ENCODE peak calls at places on chromosomes 3 and 15, in four cellular contexts. G is CD4-positive, CD25-positive, alpha-beta regulatory T cell; T is mesendoderm; A is lower lobe of right lung. M is an unnamed sample. For H3K4me1 and H3K27me3, the result is how much of the 10 kb centered on the place peaks cover.

GRCh38 chr3:107063351-107063750 is 313.9 kb upstream of the CCDC54 start:
- DNase-seq in G (no peak), T (peak), A (no peak), M (no peak)

GRCh38 chr3:48648188-48648850 is 13.1 kb upstream of the SLC26A6 start:
- DNase-seq in G (no peak), T (no peak), A (no peak), M (no peak)

GRCh38 chr3:4740397-4741105 is 238.7 kb upstream of the BHLHE40 start:
- DNase-seq in G (no peak), T (no peak), A (no peak), M (no peak)

GRCh38 chr3:172606021-172606420 is 82.8 kb upstream of the TNFSF10 start:
- DNase-seq in G (no peak), T (no peak), A (no peak), M (no peak)

GRCh38 chr15:101570238-101570637 is 80.7 kb upstream of the PCSK6 start:
- DNase-seq in G (no peak), T (no peak), A (no peak), M (no peak)

GRCh38 chr3:139448104-139448503 is 28.2 kb downstream of the RBP2 start:
- DNase-seq in G (no peak), T (no peak), A (no peak), M (no peak)

GRCh38 chr3:139493826-139494385 is 17.6 kb upstream of the RBP2 start:
- DNase-seq in G (no peak), T (no peak), A (no peak), M (no peak)

GRCh38 chr15:67067161-67067853 is 1.9 kb downstream of the SMAD3 start:
- DNase-seq in G (no peak), T (peak), A (no peak), M (no peak)

GRCh38 chr3:174821477-174821876 is 37.7 kb upstream of the NAALADL2 start:
- DNase-seq in G (no peak), T (peak), A (no peak), M (no peak)

GRCh38 chr3:72593881-72594397 is 254.3 kb downstream of the SHQ1 start:
- DNase-seq in G (no peak), T (no peak), A (no peak), M (no peak)

GRCh38 chr3:77313843-77314242 is 273.9 kb downstream of the ROBO2 start:
- DNase-seq in G (no peak), T (no peak), A (no peak), M (no peak)

GRCh38 chr3:29919551-29919950 is 638.7 kb downstream of the RBMS3 start:
- DNase-seq in G (no peak), T (peak), A (no peak), M (no peak)

GRCh38 chr3:46440531-46441294 is 24.0 kb downstream of the LTF start:
- DNase-seq in G (no peak), T (peak), A (no peak), M (peak)

GRCh38 chr15:45921376-45921775 is 286.5 kb downstream of the SQOR start:
- DNase-seq in G (no peak), T (peak), A (no peak), M (no peak)

GRCh38 chr3:105829229-105829628 is 39.6 kb downstream of the CBLB start:
- DNase-seq in G (no peak), T (no peak), A (no peak), M (no peak)

GRCh38 chr3:13492048-13492447 is 11.9 kb downstream of the HDAC11 start:
- DNase-seq in G (no peak), T (no peak), A (peak), M (no peak)

GRCh38 chr3:49469037-49469875 is 811 bp upstream of the DAG1 start:
- DNase-seq in G (no peak), T (peak), A (peak), M (no peak)

GRCh38 chr15:41695750-41696436 is 35.7 kb downstream of the MGA start:
- DNase-seq in G (peak), T (peak), A (no peak), M (peak)

GRCh38 chr3:69815959-69816358 is 76.7 kb downstream of the MITF start:
- DNase-seq in G (no peak), T (no peak), A (no peak), M (no peak)

GRCh38 chr15:29873942-29874341 is 51.7 kb upstream of the TJP1 start:
- DNase-seq in G (no peak), T (no peak), A (no peak), M (no peak)

GRCh38 chr3:38157562-38157961 is 7.8 kb upstream of the OXSR1 start:
- DNase-seq in G (no peak), T (no peak), A (no peak), M (no peak)

GRCh38 chr15:99439524-99439835 is 126.3 kb upstream of the MEF2A start:
- DNase-seq in G (no peak), T (no peak), A (no peak), M (no peak)

GRCh38 chr15:35725353-35725752 is 179.4 kb upstream of the DPH6 start:
- DNase-seq in G (no peak), T (no peak), A (no peak), M (no peak)

GRCh38 chr3:122468896-122469533 is 45.7 kb downstream of the KPNA1 start:
- DNase-seq in G (no peak), T (peak), A (no peak), M (no peak)

GRCh38 chr3:9327578-9327977 is 35.3 kb upstream of the THUMPD3 start:
- DNase-seq in G (no peak), T (no peak), A (no peak), M (no peak)

GRCh38 chr3:188819939-188820338 is 351.8 kb upstream of the TPRG1 start:
- DNase-seq in G (no peak), T (no peak), A (no peak), M (no peak)

GRCh38 chr3:36815375-36815774 is 51.0 kb upstream of the DCLK3 start:
- DNase-seq in G (no peak), T (no peak), A (no peak), M (no peak)

GRCh38 chr3:59654120-59654952 is 604.5 kb upstream of the CFAP20DC start:
- DNase-seq in G (no peak), T (no peak), A (peak), M (no peak)

GRCh38 chr15:62568702-62569101 is 403.6 kb upstream of the C2CD4B start:
- DNase-seq in G (no peak), T (no peak), A (no peak), M (no peak)

GRCh38 chr3:64939747-64940450 is 252.1 kb upstream of the ADAMTS9 start:
- DNase-seq in G (no peak), T (no peak), A (no peak), M (no peak)

GRCh38 chr15:37743826-37744225 is 190.6 kb upstream of the TMCO5A start:
- DNase-seq in G (no peak), T (no peak), A (no peak), M (no peak)

GRCh38 chr3:20288050-20288449 is 102.0 kb upstream of the SGO1 start:
- DNase-seq in G (no peak), T (peak), A (no peak), M (no peak)

GRCh38 chr15:40479024-40479423 is 8.2 kb downstream of the CHST14 start:
- DNase-seq in G (no peak), T (no peak), A (no peak), M (no peak)

GRCh38 chr15:98900382-98900781 is 107.2 kb downstream of the PGPEP1L start:
- DNase-seq in G (no peak), T (peak), A (no peak), M (no peak)

GRCh38 chr15:79091204-79091867 is 756 bp upstream of the RASGRF1 start:
- DNase-seq in G (no peak), T (peak), A (no peak), M (no peak)
- H3K4me3 ChIP-seq in G (no peak), T (no peak), A (peak), M (no peak)

GRCh38 chr3:43317461-43318316 is 31.3 kb downstream of the SNRK start:
- DNase-seq in G (no peak), T (peak), A (no peak), M (no peak)
- H3K4me1 ChIP-seq in G (under half), T (under half), A (half or more), M (half or more)

GRCh38 chr15:77830041-77830440 is 197.3 kb upstream of the LINGO1 start:
- DNase-seq in G (no peak), T (no peak), A (peak), M (no peak)

GRCh38 chr15:77825143-77825542 is 192.4 kb upstream of the LINGO1 start:
- DNase-seq in G (no peak), T (no peak), A (peak), M (no peak)

GRCh38 chr15:77826006-77826695 is 193.4 kb upstream of the LINGO1 start:
- DNase-seq in G (no peak), T (peak), A (peak), M (no peak)

GRCh38 chr15:77825546-77825945 is 192.8 kb upstream of the LINGO1 start:
- DNase-seq in G (no peak), T (peak), A (peak), M (no peak)

GRCh38 chr15:77827860-77828259 is 195.1 kb upstream of the LINGO1 start:
- DNase-seq in G (no peak), T (no peak), A (no peak), M (no peak)
- H3K27me3 ChIP-seq in G (under half), T (under half), A (under half), M (under half)

DNA sequence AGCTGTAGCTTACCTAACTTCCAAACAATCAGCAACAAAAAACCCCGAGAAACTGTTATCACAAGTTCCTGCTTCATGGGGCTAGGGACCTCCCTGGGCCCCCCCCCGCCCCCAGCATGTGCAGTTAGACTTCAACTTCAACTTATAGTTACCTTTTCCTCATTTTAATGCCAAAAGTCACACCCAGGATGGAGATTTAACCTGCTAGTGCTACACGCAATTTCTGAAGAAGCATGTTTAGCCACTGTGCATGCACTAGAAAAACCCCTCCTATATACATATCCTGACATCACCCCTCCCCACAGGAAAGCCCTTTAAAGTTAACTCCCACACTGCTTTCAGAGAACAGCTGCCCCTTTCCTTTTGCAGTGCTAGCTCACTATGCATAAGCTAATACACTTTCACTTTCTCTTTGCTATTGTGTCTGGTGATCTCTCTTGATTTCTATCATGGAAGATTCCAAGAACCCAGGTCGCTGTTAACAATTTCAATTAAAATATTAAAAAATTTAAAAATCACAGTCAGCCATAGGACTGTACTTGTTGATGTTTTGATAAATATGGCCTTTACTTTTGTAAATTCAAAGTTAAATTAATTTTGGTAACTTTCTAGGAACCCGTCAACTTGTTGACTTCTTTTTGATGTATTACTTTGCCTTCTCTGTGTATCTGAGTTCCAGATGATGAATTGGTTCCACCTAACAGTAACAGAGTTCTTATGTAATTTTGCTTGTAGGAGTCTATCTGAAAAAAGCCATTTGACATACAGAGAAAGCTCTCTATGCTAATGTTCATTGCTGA is 75.2 kb upstream of the ACAD9 start:
- DNase-seq in G (peak), T (peak), A (no peak), M (peak)
- H3K4me3 ChIP-seq in G (peak), T (no peak), A (peak), M (peak)

M was measured in CD4-positive, alpha-beta memory T cell.